ENCODE peak calls at places on chromosomes 5 and 9, in seven cellular contexts. One of them, this sample, is unnamed.

GRCh38 chr9:16410601-16411285 is 459.7 kb downstream of the BNC2 start:
- DNase-seq in fibroblast of the aortic adventitia: peak
- DNase-seq in GM06990: no peak
- DNase-seq in BE2C: no peak
- DNase-seq in spleen: no peak
- DNase-seq in H1: no peak
- DNase-seq in AG09309: no peak
- DNase-seq in this sample: no peak

GRCh38 chr9:14179449-14179848 is 134.5 kb downstream of the NFIB start:
- DNase-seq in H1: no peak
- DNase-seq in AG09309: no peak
- DNase-seq in GM06990: no peak
- DNase-seq in spleen: no peak
- DNase-seq in fibroblast of the aortic adventitia: no peak
- DNase-seq in BE2C: no peak
- DNase-seq in this sample: no peak

GRCh38 chr5:154369682-154370081 is 76.1 kb upstream of the SAP30L start:
- DNase-seq in H1: no peak
- DNase-seq in AG09309: no peak
- DNase-seq in spleen: no peak
- DNase-seq in BE2C: no peak
- DNase-seq in GM06990: no peak
- DNase-seq in fibroblast of the aortic adventitia: no peak
- DNase-seq in this sample: no peak

GRCh38 chr9:29866556-29866955 is 2293.3 kb upstream of the C9orf72 start:
- DNase-seq in AG09309: no peak
- DNase-seq in fibroblast of the aortic adventitia: no peak
- DNase-seq in BE2C: no peak
- DNase-seq in H1: no peak
- DNase-seq in spleen: no peak
- DNase-seq in GM06990: no peak
- DNase-seq in this sample: no peak

GRCh38 chr5:157449011-157449723 is 10.8 kb upstream of the NIPAL4 start:
- DNase-seq in GM06990: no peak
- DNase-seq in AG09309: no peak
- DNase-seq in BE2C: peak
- DNase-seq in spleen: no peak
- DNase-seq in H1: no peak
- DNase-seq in fibroblast of the aortic adventitia: peak
- DNase-seq in this sample: no peak

GRCh38 chr5:94031631-94032030 is 290.2 kb upstream of the POU5F2 start:
- DNase-seq in AG09309: peak
- DNase-seq in GM06990: no peak
- DNase-seq in fibroblast of the aortic adventitia: peak
- DNase-seq in spleen: no peak
- DNase-seq in BE2C: no peak
- DNase-seq in H1: no peak
- DNase-seq in this sample: peak

GRCh38 chr5:42811591-42812392 is at the start of gene SELENOP:
- DNase-seq in H1: peak
- DNase-seq in spleen: no peak
- DNase-seq in fibroblast of the aortic adventitia: peak
- DNase-seq in BE2C: no peak
- DNase-seq in AG09309: no peak
- DNase-seq in GM06990: no peak
- DNase-seq in this sample: peak

GRCh38 chr9:94805585-94805984 is 79.1 kb downstream of the AOPEP start:
- DNase-seq in H1: no peak
- DNase-seq in BE2C: no peak
- DNase-seq in AG09309: peak
- DNase-seq in GM06990: no peak
- DNase-seq in spleen: no peak
- DNase-seq in fibroblast of the aortic adventitia: peak
- DNase-seq in this sample: peak

GRCh38 chr9:3329361-3329760 is 196.4 kb downstream of the RFX3 start:
- DNase-seq in fibroblast of the aortic adventitia: peak
- DNase-seq in AG09309: no peak
- DNase-seq in BE2C: no peak
- DNase-seq in spleen: no peak
- DNase-seq in H1: no peak
- DNase-seq in GM06990: no peak
- DNase-seq in this sample: no peak

GRCh38 chr9:109715340-109715739 is 64.7 kb upstream of the PALM2AKAP2 start:
- DNase-seq in BE2C: no peak
- DNase-seq in AG09309: no peak
- DNase-seq in GM06990: no peak
- DNase-seq in spleen: no peak
- DNase-seq in H1: no peak
- DNase-seq in fibroblast of the aortic adventitia: no peak
- DNase-seq in this sample: no peak

GRCh38 chr9:72527801-72528195 is 6.4 kb downstream of the TMC1 start:
- DNase-seq in GM06990: no peak
- DNase-seq in fibroblast of the aortic adventitia: no peak
- DNase-seq in spleen: no peak
- DNase-seq in BE2C: no peak
- DNase-seq in AG09309: no peak
- DNase-seq in H1: no peak
- DNase-seq in this sample: no peak

GRCh38 chr5:87347272-87347671 is 65.5 kb downstream of the CCNH start:
- DNase-seq in GM06990: no peak
- DNase-seq in BE2C: no peak
- DNase-seq in fibroblast of the aortic adventitia: no peak
- DNase-seq in AG09309: peak
- DNase-seq in H1: no peak
- DNase-seq in spleen: no peak
- DNase-seq in this sample: peak

GRCh38 chr5:167716376-167716775 is 575.1 kb upstream of the WWC1 start:
- DNase-seq in GM06990: no peak
- DNase-seq in H1: no peak
- DNase-seq in BE2C: no peak
- DNase-seq in spleen: no peak
- DNase-seq in AG09309: peak
- DNase-seq in fibroblast of the aortic adventitia: no peak
- DNase-seq in this sample: peak

GRCh38 chr5:135249658-135250057 is 149.4 kb downstream of the MACROH2A1 start:
- DNase-seq in GM06990: no peak
- DNase-seq in spleen: peak
- DNase-seq in BE2C: no peak
- DNase-seq in AG09309: no peak
- DNase-seq in H1: no peak
- DNase-seq in fibroblast of the aortic adventitia: peak
- DNase-seq in this sample: no peak

GRCh38 chr9:83382421-83382820 is 155.8 kb downstream of the FRMD3 start:
- DNase-seq in GM06990: no peak
- DNase-seq in H1: no peak
- DNase-seq in AG09309: no peak
- DNase-seq in fibroblast of the aortic adventitia: no peak
- DNase-seq in spleen: no peak
- DNase-seq in BE2C: no peak
- DNase-seq in this sample: no peak

GRCh38 chr5:93588586-93589347 is 5.7 kb downstream of the NR2F1 start:
- DNase-seq in GM06990: no peak
- DNase-seq in spleen: no peak
- DNase-seq in H1: no peak
- DNase-seq in fibroblast of the aortic adventitia: no peak
- DNase-seq in BE2C: no peak
- DNase-seq in AG09309: no peak
- DNase-seq in this sample: no peak

GRCh38 chr9:125423964-125424363 is 162.3 kb downstream of the GAPVD1 start:
- DNase-seq in spleen: no peak
- DNase-seq in AG09309: no peak
- DNase-seq in BE2C: no peak
- DNase-seq in fibroblast of the aortic adventitia: no peak
- DNase-seq in GM06990: no peak
- DNase-seq in H1: no peak
- DNase-seq in this sample: no peak
- TF ChIP-seq CTCF in spleen: no peak
- TF ChIP-seq CTCF in AG09309: no peak
- TF ChIP-seq CTCF in BE2C: no peak
- TF ChIP-seq CTCF in fibroblast of the aortic adventitia: no peak
- TF ChIP-seq CTCF in GM06990: no peak
- TF ChIP-seq CTCF in H1: no peak
- TF ChIP-seq CTCF in this sample: no peak

GRCh38 chr5:2754621-2755370 is 3.3 kb upstream of the IRX2 start:
- DNase-seq in fibroblast of the aortic adventitia: no peak
- DNase-seq in spleen: no peak
- DNase-seq in BE2C: no peak
- DNase-seq in AG09309: no peak
- DNase-seq in GM06990: no peak
- DNase-seq in H1: no peak
- DNase-seq in this sample: no peak
- H3K4me3 ChIP-seq in fibroblast of the aortic adventitia: no peak
- H3K4me3 ChIP-seq in spleen: no peak
- H3K4me3 ChIP-seq in BE2C: no peak
- H3K4me3 ChIP-seq in AG09309: no peak
- H3K4me3 ChIP-seq in GM06990: no peak
- H3K4me3 ChIP-seq in H1: peak
- H3K4me3 ChIP-seq in this sample: no peak

GRCh38 chr5:69295088-69295754 is 37.4 kb downstream of the CCDC125 start:
- DNase-seq in BE2C: no peak
- DNase-seq in AG09309: peak
- DNase-seq in spleen: no peak
- DNase-seq in fibroblast of the aortic adventitia: peak
- DNase-seq in H1: no peak
- DNase-seq in GM06990: no peak
- DNase-seq in this sample: no peak
- TF ChIP-seq CTCF in BE2C: no peak
- TF ChIP-seq CTCF in AG09309: no peak
- TF ChIP-seq CTCF in spleen: no peak
- TF ChIP-seq CTCF in fibroblast of the aortic adventitia: no peak
- TF ChIP-seq CTCF in H1: no peak
- TF ChIP-seq CTCF in GM06990: no peak
- TF ChIP-seq CTCF in this sample: no peak

GRCh38 chr5:78641060-78641474 is 7.5 kb downstream of the LHFPL2 start:
- DNase-seq in H1: no peak
- DNase-seq in GM06990: no peak
- DNase-seq in BE2C: no peak
- DNase-seq in spleen: no peak
- DNase-seq in fibroblast of the aortic adventitia: no peak
- DNase-seq in AG09309: no peak
- DNase-seq in this sample: no peak
- H3K4me3 ChIP-seq in H1: no peak
- H3K4me3 ChIP-seq in GM06990: no peak
- H3K4me3 ChIP-seq in BE2C: no peak
- H3K4me3 ChIP-seq in spleen: no peak
- H3K4me3 ChIP-seq in fibroblast of the aortic adventitia: no peak
- H3K4me3 ChIP-seq in AG09309: no peak
- H3K4me3 ChIP-seq in this sample: no peak

DNA sequence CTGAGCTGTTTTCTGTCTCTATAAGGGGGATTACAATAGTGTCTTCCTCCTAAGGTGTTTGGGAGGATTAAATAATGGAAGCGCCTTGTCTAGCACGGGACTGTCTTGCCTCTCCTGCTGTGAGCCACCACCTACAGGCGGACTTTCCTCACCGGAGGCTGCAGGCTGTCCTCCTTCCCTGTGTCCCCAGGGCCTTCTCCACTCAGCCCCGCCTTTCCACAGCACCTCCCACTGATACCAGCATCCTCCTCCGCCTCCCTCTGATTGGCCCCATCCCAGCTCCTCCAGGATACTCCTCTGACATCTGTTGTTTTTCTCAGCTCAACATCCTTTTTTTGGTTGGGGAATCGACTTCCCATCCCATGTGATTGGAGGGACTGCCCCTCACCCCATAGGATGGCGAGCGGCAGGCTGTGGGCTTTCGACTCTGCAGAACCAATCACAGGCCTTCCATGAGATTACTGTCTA is 851 bp upstream of the ZDHHC12 start:
- DNase-seq in AG09309: no peak
- DNase-seq in spleen: peak
- DNase-seq in BE2C: peak
- DNase-seq in H1: peak
- DNase-seq in GM06990: peak
- DNase-seq in fibroblast of the aortic adventitia: peak
- DNase-seq in this sample: no peak
- TF ChIP-seq CTCF in AG09309: no peak
- TF ChIP-seq CTCF in spleen: no peak
- TF ChIP-seq CTCF in BE2C: peak
- TF ChIP-seq CTCF in H1: no peak
- TF ChIP-seq CTCF in GM06990: no peak
- TF ChIP-seq CTCF in fibroblast of the aortic adventitia: no peak
- TF ChIP-seq CTCF in this sample: no peak

GRCh38 chr9:133455936-133456335 is 3.8 kb upstream of the CACFD1 start:
- DNase-seq in GM06990: no peak
- DNase-seq in fibroblast of the aortic adventitia: no peak
- DNase-seq in BE2C: no peak
- DNase-seq in AG09309: no peak
- DNase-seq in spleen: peak
- DNase-seq in H1: no peak
- DNase-seq in this sample: no peak
- H3K4me3 ChIP-seq in GM06990: no peak
- H3K4me3 ChIP-seq in fibroblast of the aortic adventitia: no peak
- H3K4me3 ChIP-seq in BE2C: no peak
- H3K4me3 ChIP-seq in AG09309: no peak
- H3K4me3 ChIP-seq in spleen: no peak
- H3K4me3 ChIP-seq in H1: no peak
- H3K4me3 ChIP-seq in this sample: no peak

DNA sequence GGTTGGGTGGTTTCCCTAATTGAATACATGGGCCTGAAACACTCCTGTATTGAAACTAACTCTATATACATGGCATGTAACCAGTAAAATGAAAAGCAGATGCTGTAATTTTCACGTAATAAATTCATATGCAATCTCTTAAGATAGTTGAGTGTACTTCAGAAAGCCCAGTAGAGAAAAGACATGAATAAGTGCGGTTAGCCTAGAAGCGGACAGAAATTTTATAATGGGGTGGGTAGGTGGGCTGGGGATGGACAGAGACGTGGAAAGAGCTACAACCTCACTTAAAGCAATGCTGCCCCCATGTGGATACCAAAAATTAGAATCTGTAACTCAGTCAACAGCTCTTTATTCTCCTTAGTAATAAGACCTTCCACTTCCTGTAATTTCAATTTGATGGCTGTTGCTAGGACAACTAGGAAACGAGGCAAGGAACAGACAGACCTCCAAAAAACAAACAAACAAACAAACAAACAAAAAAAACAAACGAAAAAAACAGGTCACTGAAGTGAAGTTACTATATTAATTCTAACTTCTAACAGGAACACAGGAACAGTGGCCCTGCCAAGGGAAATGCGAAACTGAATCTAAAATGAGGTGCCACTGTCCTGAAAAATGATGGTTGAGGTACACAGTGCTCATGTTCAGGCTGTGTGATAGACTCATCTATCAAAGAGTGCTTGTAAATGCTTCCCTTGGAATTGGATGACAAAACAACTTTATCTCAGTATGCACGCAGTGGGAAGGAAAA is 103.4 kb upstream of the GNA14 start:
- DNase-seq in H1: no peak
- DNase-seq in spleen: no peak
- DNase-seq in fibroblast of the aortic adventitia: peak
- DNase-seq in GM06990: no peak
- DNase-seq in AG09309: peak
- DNase-seq in BE2C: peak
- DNase-seq in this sample: peak
- TF ChIP-seq CTCF in H1: peak
- TF ChIP-seq CTCF in spleen: peak
- TF ChIP-seq CTCF in fibroblast of the aortic adventitia: peak
- TF ChIP-seq CTCF in GM06990: peak
- TF ChIP-seq CTCF in AG09309: peak
- TF ChIP-seq CTCF in BE2C: peak
- TF ChIP-seq CTCF in this sample: peak

This sample was measured in BJ.